ENCODE peak calls at places on chromosomes 13 and 19, in four cellular contexts. One of them, this sample, is unnamed.

GRCh38 chr19:21260164-21260847 is 68.9 kb downstream of the ZNF708 start:
- DNase-seq in K562: no peak
- DNase-seq in HepG2: no peak
- DNase-seq in H1: no peak
- DNase-seq in this sample: no peak

GRCh38 chr13:92103673-92104296 is 705.4 kb downstream of the GPC5 start:
- DNase-seq in K562: no peak
- DNase-seq in HepG2: no peak
- DNase-seq in H1: no peak
- DNase-seq in this sample: no peak

GRCh38 chr13:100517135-100517534 is 71.5 kb downstream of the GGACT start:
- DNase-seq in K562: no peak
- DNase-seq in HepG2: peak; percentile 85
- DNase-seq in H1: no peak
- DNase-seq in this sample: no peak

GRCh38 chr19:32831611-32832010 is 38.0 kb downstream of the SLC7A9 start:
- DNase-seq in K562: no peak
- DNase-seq in HepG2: no peak
- DNase-seq in H1: no peak
- DNase-seq in this sample: no peak

GRCh38 chr13:26710166-26710565 is 50.4 kb downstream of the GPR12 start:
- DNase-seq in K562: no peak
- DNase-seq in HepG2: no peak
- DNase-seq in H1: no peak
- DNase-seq in this sample: no peak

GRCh38 chr19:32603961-32604360 is 23.0 kb downstream of the PDCD5 start:
- DNase-seq in K562: no peak
- DNase-seq in HepG2: no peak
- DNase-seq in H1: no peak
- DNase-seq in this sample: no peak

GRCh38 chr13:97386832-97387486 is 47.0 kb upstream of the RAP2A start:
- DNase-seq in K562: no peak
- DNase-seq in HepG2: no peak
- DNase-seq in H1: no peak
- DNase-seq in this sample: no peak

GRCh38 chr13:105135852-105136251 is 1399.6 kb downstream of the EFNB2 start:
- DNase-seq in K562: no peak
- DNase-seq in HepG2: no peak
- DNase-seq in H1: no peak
- DNase-seq in this sample: no peak

GRCh38 chr13:29782798-29783197 is 67.6 kb downstream of the UBL3 start:
- DNase-seq in K562: no peak
- DNase-seq in HepG2: no peak
- DNase-seq in H1: no peak
- DNase-seq in this sample: no peak

GRCh38 chr19:18669524-18669817 is 14.0 kb upstream of the CRTC1 start:
- DNase-seq in K562: no peak
- DNase-seq in HepG2: no peak
- DNase-seq in H1: no peak
- DNase-seq in this sample: no peak

GRCh38 chr13:105340061-105340606 is 1195.3 kb downstream of the EFNB2 start:
- DNase-seq in K562: no peak
- DNase-seq in HepG2: no peak
- DNase-seq in H1: no peak
- DNase-seq in this sample: no peak

GRCh38 chr19:3125900-3126524 is 9.8 kb upstream of the GNA15 start:
- DNase-seq in K562: peak; percentile 78
- DNase-seq in HepG2: peak; percentile 43
- DNase-seq in H1: peak; percentile 85
- DNase-seq in this sample: peak; percentile 60

GRCh38 chr13:113948034-113948742 is 25.7 kb downstream of the C13orf46 start:
- DNase-seq in K562: no peak
- DNase-seq in HepG2: no peak
- DNase-seq in H1: no peak
- DNase-seq in this sample: no peak

GRCh38 chr19:18310966-18311365 is 11.9 kb downstream of the LSM4 start:
- DNase-seq in K562: no peak
- DNase-seq in HepG2: no peak
- DNase-seq in H1: no peak
- DNase-seq in this sample: no peak

DNA sequence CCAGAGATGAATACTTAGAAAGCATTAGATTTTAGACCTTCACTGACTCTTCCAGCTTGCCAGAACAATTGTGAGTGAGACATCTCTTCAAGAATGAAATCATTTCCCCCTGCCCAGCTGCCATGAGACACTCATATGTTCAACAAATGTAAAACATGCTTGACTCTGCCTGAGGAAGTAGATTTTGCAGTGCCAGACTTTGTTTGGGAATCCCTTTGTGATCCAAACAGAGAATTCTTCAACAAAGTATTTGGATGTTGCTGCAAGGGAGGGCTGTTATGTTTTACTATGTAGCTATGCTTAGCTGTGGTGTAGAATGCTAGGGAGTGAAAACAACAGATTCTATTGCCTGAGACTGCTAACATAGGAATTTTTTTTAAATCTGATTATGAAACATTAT is 416.4 kb downstream of the DCT start:
- DNase-seq in K562: no peak
- DNase-seq in HepG2: no peak
- DNase-seq in H1: no peak
- DNase-seq in this sample: no peak
- TF ChIP-seq FOSL1 in K562: no peak
- TF ChIP-seq FOSL1 in HepG2: no peak
- TF ChIP-seq FOSL1 in H1: no peak
- TF ChIP-seq FOSL1 in this sample: no peak

GRCh38 chr19:41926028-41926860 is 2.0 kb downstream of the ERFL start:
- DNase-seq in K562: no peak
- DNase-seq in HepG2: no peak
- DNase-seq in H1: no peak
- DNase-seq in this sample: no peak
- TF ChIP-seq EZH2 in K562: no peak
- TF ChIP-seq EZH2 in HepG2: no peak
- TF ChIP-seq EZH2 in H1: peak; percentile 33
- TF ChIP-seq EZH2 in this sample: no peak

DNA sequence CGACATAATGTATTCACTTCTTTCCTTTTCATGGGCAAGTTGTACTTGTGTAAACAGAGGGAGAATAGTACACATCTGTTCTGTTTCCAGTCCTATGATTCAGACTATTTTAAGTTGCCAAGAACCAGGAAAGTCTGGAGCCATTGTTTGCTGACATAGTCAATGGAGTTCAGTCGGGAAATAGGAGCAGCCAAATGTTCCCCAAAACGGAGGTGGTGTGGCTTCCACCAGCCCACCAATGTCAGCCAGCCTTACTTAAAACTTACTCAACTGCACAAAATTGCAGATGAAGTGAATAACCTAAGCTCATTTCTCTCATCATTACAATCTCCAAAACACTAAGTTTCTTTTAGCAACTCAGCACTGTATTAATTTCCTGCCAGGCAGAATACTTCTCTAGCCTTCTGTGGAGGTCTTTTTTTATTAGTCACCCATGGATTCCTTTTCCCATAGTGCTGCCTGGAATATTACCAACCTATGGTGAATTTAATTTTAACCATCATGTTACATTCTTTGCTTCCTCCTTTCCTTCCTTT is 22.3 kb upstream of the CSNK1A1L start:
- DNase-seq in K562: no peak
- DNase-seq in HepG2: no peak
- DNase-seq in H1: no peak
- DNase-seq in this sample: no peak
- TF ChIP-seq FOSL1 in K562: no peak
- TF ChIP-seq FOSL1 in HepG2: no peak
- TF ChIP-seq FOSL1 in H1: no peak
- TF ChIP-seq FOSL1 in this sample: no peak

GRCh38 chr13:27982361-27982760 is 6.1 kb downstream of the URAD start:
- DNase-seq in K562: no peak
- DNase-seq in HepG2: no peak
- DNase-seq in H1: no peak
- DNase-seq in this sample: no peak

GRCh38 chr13:27979765-27980279 is 8.7 kb downstream of the URAD start:
- DNase-seq in K562: no peak
- DNase-seq in HepG2: no peak
- DNase-seq in H1: no peak
- DNase-seq in this sample: no peak

GRCh38 chr13:27980280-27980998 is 8.1 kb downstream of the URAD start:
- DNase-seq in K562: no peak
- DNase-seq in HepG2: no peak
- DNase-seq in H1: no peak
- DNase-seq in this sample: no peak

GRCh38 chr13:27979001-27979643 is 9.4 kb downstream of the URAD start:
- DNase-seq in K562: no peak
- DNase-seq in HepG2: no peak
- DNase-seq in H1: no peak
- DNase-seq in this sample: no peak

DNA sequence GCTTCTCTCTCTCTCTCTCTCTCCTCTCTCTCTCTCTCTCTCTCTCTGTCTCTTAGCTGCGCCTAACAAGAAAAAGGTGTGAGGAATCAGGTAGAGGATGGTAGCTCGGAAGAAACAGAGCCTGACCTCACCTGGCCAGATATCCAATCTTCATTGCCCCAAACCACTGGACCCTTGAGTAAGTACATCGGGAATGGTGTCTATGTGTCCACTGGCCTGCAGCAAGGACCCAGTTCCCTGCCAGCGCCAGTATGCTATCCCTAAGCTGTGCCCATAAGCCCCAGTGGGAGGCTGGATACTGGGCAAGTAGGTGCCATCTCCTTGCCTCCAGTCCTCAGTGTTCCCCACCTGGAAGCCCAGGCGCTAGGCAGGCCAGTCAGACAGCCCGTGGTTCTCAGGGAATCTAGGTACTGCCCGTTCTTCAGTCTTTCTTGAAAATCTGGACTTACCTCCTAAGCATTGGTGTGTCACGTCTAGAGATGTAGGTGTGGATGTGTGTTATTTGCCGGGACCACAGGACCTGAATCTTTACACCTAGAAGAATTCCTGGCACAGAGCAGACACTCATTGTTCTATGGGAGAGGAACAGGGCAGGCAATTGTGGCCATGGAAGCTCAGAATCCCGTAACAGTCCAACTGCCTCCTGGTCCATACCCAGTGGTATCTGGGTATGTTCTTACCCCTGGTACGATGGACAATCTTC is 7.3 kb downstream of the URAD start:
- DNase-seq in K562: no peak
- DNase-seq in HepG2: no peak
- DNase-seq in H1: no peak
- DNase-seq in this sample: no peak
- TF ChIP-seq EZH2 in K562: no peak
- TF ChIP-seq EZH2 in HepG2: no peak
- TF ChIP-seq EZH2 in H1: peak; percentile 76
- TF ChIP-seq EZH2 in this sample: no peak